ENCODE peak calls at places on chromosomes 6 and 20, in seven cellular contexts. O is K562, X is GM12878, U is SK-N-SH, W is GM12892, D is HepG2, R is H1. A is an unnamed sample.
A peak's percentile ranks its signal among the peaks of the same experiment; 100 is the strongest.

GRCh38 chr20:51767867-51768758 is at the start of gene ATP9A:
- DNase-seq in R (peak; percentile 61), X (no peak), W (no peak), D (no peak), U (peak; percentile 78), O (no peak), A (no peak)

GRCh38 chr20:59765599-59766177 is 161.3 kb downstream of the PHACTR3 start:
- DNase-seq in R (no peak), D (no peak), W (no peak), O (peak; percentile 67), X (no peak), U (no peak), A (no peak)

GRCh38 chr6:16256781-16257180 is 18.4 kb downstream of the GMPR start:
- DNase-seq in D (no peak), X (no peak), W (no peak), R (no peak), O (no peak), U (no peak), A (no peak)

GRCh38 chr20:57913156-57913930 is 203.5 kb upstream of the PMEPA1 start:
- DNase-seq in W (no peak), U (no peak), R (no peak), D (no peak), O (no peak), X (no peak), A (no peak)

GRCh38 chr20:44309763-44310663 is 989 bp downstream of the FITM2 start:
- DNase-seq in D (no peak), O (peak; percentile 60), U (no peak), W (no peak), X (no peak), R (no peak), A (peak; percentile 23)

GRCh38 chr6:142827356-142827755 is 117.6 kb downstream of the HIVEP2 start:
- DNase-seq in W (no peak), X (no peak), U (no peak), D (no peak), O (no peak), R (no peak), A (no peak)

GRCh38 chr6:17354700-17355403 is 38.5 kb upstream of the CAP2 start:
- DNase-seq in U (no peak), R (no peak), D (peak; percentile 99), O (no peak), X (peak; percentile 4), W (no peak), A (no peak)

GRCh38 chr6:44668976-44669934 is 281.7 kb downstream of the CDC5L start:
- DNase-seq in U (no peak), D (no peak), X (no peak), O (no peak), R (no peak), W (no peak), A (no peak)

GRCh38 chr6:75206338-75207210 is 721 bp upstream of the COL12A1 start:
- DNase-seq in O (no peak), U (peak; percentile 18), W (peak; percentile 2), D (no peak), R (peak; percentile 66), X (no peak), A (no peak)

GRCh38 chr6:149450679-149451360 is 34.0 kb downstream of the ZC3H12D start:
- DNase-seq in R (peak; percentile 64), W (no peak), D (no peak), O (no peak), X (no peak), U (peak; percentile 83), A (no peak)

GRCh38 chr6:24689964-24690363 is 23.1 kb downstream of the ACOT13 start:
- DNase-seq in O (no peak), D (no peak), W (no peak), X (no peak), R (no peak), U (no peak), A (no peak)

GRCh38 chr6:12504325-12504966 is 212.1 kb upstream of the PHACTR1 start:
- DNase-seq in D (peak; percentile 47), X (peak; percentile 32), W (peak; percentile 10), U (peak; percentile 20), O (peak; percentile 45), R (no peak), A (no peak)

GRCh38 chr6:139017227-139017626 is 11.3 kb upstream of the ABRACL start:
- DNase-seq in X (no peak), W (no peak), D (no peak), R (peak; percentile 33), O (no peak), U (no peak), A (no peak)

GRCh38 chr6:154991207-154991606 is 3.9 kb upstream of the TIAM2 start:
- DNase-seq in O (no peak), W (no peak), R (no peak), X (no peak), D (no peak), U (no peak), A (no peak)

GRCh38 chr20:10524034-10524476 is 89.0 kb downstream of the SLX4IP start:
- DNase-seq in W (no peak), R (peak; percentile 61), D (no peak), O (no peak), X (no peak), U (no peak), A (no peak)

DNA sequence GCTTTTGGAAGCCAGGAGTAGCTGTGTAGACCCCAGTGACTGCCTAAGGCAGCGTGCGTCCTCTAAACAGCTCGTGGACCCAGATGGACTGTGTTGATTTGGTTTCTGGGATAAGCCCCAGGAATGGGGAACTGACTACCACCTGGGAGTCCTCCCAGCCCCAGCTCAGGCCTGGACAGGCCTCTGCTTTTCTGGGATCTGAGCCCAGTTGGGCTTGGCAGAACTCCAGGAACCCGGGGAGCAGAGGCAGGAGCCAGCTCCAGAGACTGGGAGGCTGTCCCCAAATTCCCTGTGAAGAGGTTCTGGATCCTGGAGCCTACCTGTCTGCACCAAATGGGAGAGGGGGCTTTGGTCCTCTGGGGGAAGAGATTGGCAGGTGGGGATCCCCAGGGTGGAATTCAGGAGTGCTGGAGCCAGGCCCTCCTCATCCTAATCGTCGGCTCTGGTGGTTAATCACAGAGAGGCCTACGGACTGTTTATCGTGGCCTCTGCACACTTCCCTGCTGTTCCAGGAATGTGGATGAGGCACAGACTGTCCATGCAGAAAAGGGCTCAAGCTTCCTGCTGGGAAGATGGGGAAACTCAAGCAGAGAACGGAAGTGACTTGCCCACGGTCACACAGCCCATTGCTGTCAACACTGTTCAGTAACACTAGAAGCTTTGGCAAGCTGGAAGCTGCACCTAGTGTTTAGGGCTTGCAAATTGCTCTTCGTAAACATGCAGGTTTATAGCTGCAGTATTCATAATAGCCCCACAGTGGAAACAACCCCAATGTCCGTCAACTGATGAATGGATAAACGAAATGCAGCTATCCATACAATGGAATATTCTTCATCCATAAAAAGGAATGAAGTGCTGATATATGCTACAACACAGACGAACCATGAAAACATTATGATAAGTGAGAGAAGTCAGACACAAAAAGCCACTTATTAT is 100.6 kb downstream of the KCNB1 start:
- DNase-seq in R (no peak), U (peak; percentile 72), D (no peak), X (no peak), O (no peak), W (no peak), A (no peak)
- TF ChIP-seq TAF1 in R (no peak), U (no peak), D (no peak), X (no peak), O (no peak), W (no peak), A (no peak)

GRCh38 chr20:17676378-17676759 is 5.7 kb downstream of the RRBP1 start:
- DNase-seq in R (no peak), W (no peak), O (no peak), X (no peak), D (no peak), U (no peak), A (no peak)
- TF ChIP-seq TAF1 in R (no peak), W (no peak), O (no peak), X (no peak), D (no peak), U (no peak), A (no peak)

DNA sequence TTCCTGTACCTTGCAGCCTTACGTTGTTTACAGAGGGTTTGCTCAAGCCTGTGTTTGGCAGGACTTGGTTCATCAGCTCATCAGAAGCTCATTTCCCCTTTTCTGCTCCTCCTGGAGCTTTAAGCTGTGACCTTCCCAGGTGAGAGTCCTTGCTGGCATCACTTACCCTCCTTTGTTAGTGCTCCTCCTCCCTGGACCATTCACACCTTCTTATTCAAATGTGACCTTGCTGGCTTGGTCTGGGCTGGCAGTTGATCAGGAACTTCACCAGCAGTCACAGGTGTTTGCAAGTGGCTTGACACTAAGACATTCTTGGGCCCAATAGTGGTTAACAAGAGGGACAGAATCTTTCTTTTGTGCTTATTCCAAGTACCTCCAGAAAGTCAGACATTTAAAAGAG is 148.8 kb downstream of the C6orf58 start:
- DNase-seq in X (no peak), R (no peak), D (no peak), U (no peak), W (no peak), O (no peak), A (no peak)
- TF ChIP-seq TAF1 in X (no peak), R (no peak), D (no peak), U (no peak), W (no peak), O (no peak), A (no peak)

GRCh38 chr20:31974296-31974695 is 6.3 kb downstream of the XKR7 start:
- DNase-seq in U (no peak), R (no peak), O (no peak), X (no peak), W (no peak), D (no peak), A (no peak)
- TF ChIP-seq TAF1 in U (no peak), R (no peak), O (no peak), X (no peak), W (no peak), D (no peak), A (no peak)

DNA sequence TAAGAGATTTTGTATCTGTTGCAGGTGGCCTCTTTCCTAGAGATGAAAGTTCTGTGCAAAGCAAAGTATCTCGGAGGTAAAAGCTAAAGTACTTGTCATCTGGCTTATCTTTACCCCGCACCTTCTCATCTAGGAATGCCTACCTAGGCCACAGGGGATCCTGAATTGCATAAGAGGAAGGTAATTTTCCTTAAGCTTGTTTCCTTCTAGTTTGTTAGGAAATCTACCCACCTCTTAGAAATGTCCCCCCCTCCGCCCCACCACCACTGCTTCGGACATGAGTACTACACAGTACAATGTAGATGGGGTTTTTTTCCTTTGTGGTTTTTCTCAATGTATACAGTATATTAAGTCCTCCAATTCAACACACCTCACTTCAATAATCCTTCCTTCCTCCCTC is 21.5 kb downstream of the FOXC1 start:
- DNase-seq in O (no peak), W (no peak), U (no peak), D (no peak), X (no peak), R (no peak), A (no peak)
- TF ChIP-seq TAF1 in O (no peak), W (no peak), U (no peak), D (no peak), X (no peak), R (no peak), A (no peak)

A was measured in GM12891.